ENCODE peak calls at places on chromosomes 7 and 10, in seven cellular contexts. K is upper lobe of left lung, T is ovary, R is HepG2, G is stomach, W is H1, B is tibial nerve. H is an unnamed sample. For H3K4me1, the result is how much of the 10 kb centered on the place peaks cover.

GRCh38 chr7:110693348-110693747 is 397.6 kb upstream of the LRRN3 start:
- DNase-seq in W (no peak), T (no peak), K (no peak), R (no peak), G (no peak), B (no peak), H (no peak)

GRCh38 chr10:128859738-128860386 is 607.2 kb upstream of the MGMT start:
- DNase-seq in B (no peak), K (no peak), G (peak), W (no peak), T (no peak), R (peak), H (peak)

GRCh38 chr7:158824028-158824427 is 5.3 kb downstream of the ESYT2 start:
- DNase-seq in G (no peak), W (no peak), B (no peak), T (no peak), K (no peak), R (no peak), H (peak)

GRCh38 chr10:123666318-123667291 is at the start of gene GPR26:
- DNase-seq in T (no peak), R (no peak), G (no peak), K (peak), B (no peak), W (no peak), H (no peak)

GRCh38 chr10:79223346-79224048 is 123.8 kb upstream of the PPIF start:
- DNase-seq in B (peak), W (no peak), K (no peak), T (peak), R (no peak), G (peak), H (peak)

GRCh38 chr10:27258838-27259532 is 18.4 kb upstream of the ACBD5 start:
- DNase-seq in G (peak), R (no peak), K (peak), B (no peak), W (no peak), T (no peak), H (peak)

GRCh38 chr7:79930604-79931003 is 204.0 kb upstream of the GNAI1 start:
- DNase-seq in K (no peak), W (no peak), G (no peak), B (no peak), R (no peak), T (no peak), H (no peak)

GRCh38 chr10:9792181-9792580 is 1225.5 kb upstream of the CELF2 start:
- DNase-seq in B (no peak), K (no peak), G (no peak), T (no peak), W (no peak), R (no peak), H (no peak)

GRCh38 chr10:1086787-1087186 is 30.6 kb downstream of the WDR37 start:
- DNase-seq in W (no peak), B (no peak), K (peak), G (no peak), T (no peak), R (no peak), H (no peak)

GRCh38 chr7:32427769-32428291 is 62.4 kb downstream of the LSM5 start:
- DNase-seq in R (peak), B (no peak), G (peak), K (peak), T (peak), W (peak), H (peak)

GRCh38 chr10:759898-760477 is 70.5 kb upstream of the DIP2C start:
- DNase-seq in R (no peak), T (no peak), G (no peak), W (no peak), K (no peak), B (no peak), H (no peak)

GRCh38 chr10:18743926-18744325 is 84.7 kb downstream of the ARL5B start:
- DNase-seq in G (no peak), T (no peak), W (no peak), B (no peak), R (no peak), K (no peak), H (no peak)

GRCh38 chr7:41993173-41993867 is 243.7 kb downstream of the GLI3 start:
- DNase-seq in B (no peak), R (no peak), T (no peak), K (no peak), W (no peak), G (no peak), H (no peak)

GRCh38 chr10:110275140-110275729 is 29.5 kb downstream of the SMNDC1 start:
- DNase-seq in B (no peak), T (no peak), R (no peak), W (no peak), G (no peak), K (no peak), H (no peak)

GRCh38 chr7:98231489-98232275 is 20.4 kb downstream of the TECPR1 start:
- DNase-seq in R (no peak), W (no peak), G (no peak), B (no peak), K (peak), T (no peak), H (no peak)

GRCh38 chr7:34850681-34851080 is 186.6 kb downstream of the DPY19L1 start:
- DNase-seq in W (no peak), T (no peak), R (no peak), B (no peak), K (no peak), G (no peak), H (no peak)

GRCh38 chr7:31933481-31933880 is 136.7 kb downstream of the PDE1C start:
- DNase-seq in W (no peak), R (no peak), G (no peak), T (no peak), B (no peak), K (no peak), H (no peak)

GRCh38 chr10:81915517-81915916 is 40.5 kb downstream of the NRG3 start:
- DNase-seq in T (no peak), K (no peak), G (no peak), R (no peak), B (no peak), W (no peak), H (no peak)

GRCh38 chr10:81917666-81918065 is 42.7 kb downstream of the NRG3 start:
- DNase-seq in R (no peak), W (no peak), T (no peak), K (no peak), G (no peak), B (no peak), H (no peak)

GRCh38 chr10:81914736-81915510 is 39.9 kb downstream of the NRG3 start:
- DNase-seq in T (no peak), K (no peak), G (no peak), W (no peak), R (no peak), B (no peak), H (no peak)

GRCh38 chr10:81918766-81919165 is 43.8 kb downstream of the NRG3 start:
- DNase-seq in G (no peak), W (no peak), T (no peak), B (no peak), K (no peak), R (no peak), H (no peak)

GRCh38 chr10:81920213-81920829 is 45.3 kb downstream of the NRG3 start:
- DNase-seq in G (no peak), T (no peak), W (no peak), K (no peak), R (no peak), B (no peak), H (no peak)
- TF ChIP-seq CTCF in G (no peak), T (no peak), W (peak), K (no peak), R (no peak), B (no peak), H (no peak)

DNA sequence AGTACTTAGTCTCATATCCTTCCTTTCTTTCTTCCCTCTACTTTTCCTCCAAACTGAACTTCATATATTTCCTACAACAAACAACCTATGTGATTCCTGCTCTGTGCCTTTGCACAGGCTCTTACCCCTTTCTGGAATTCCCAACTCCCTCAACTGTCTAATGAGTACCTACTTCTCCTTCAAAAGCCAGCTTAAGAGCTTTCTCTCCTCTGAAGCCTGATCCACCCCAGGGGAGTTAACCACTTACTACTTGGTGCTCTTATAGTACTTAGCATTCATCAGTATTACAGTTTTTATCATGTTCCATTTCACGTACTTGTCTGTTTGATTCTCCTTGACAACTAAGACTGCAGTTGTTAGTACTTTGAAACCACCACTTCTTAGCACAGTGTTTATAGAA is 246.1 kb downstream of the LRRTM3 start:
- DNase-seq in G (no peak), W (no peak), R (no peak), T (no peak), K (no peak), B (no peak), H (no peak)
- TF ChIP-seq EP300 in G (no peak), W (no peak), R (no peak), T (no peak), K (no peak), B (no peak), H (no peak)

DNA sequence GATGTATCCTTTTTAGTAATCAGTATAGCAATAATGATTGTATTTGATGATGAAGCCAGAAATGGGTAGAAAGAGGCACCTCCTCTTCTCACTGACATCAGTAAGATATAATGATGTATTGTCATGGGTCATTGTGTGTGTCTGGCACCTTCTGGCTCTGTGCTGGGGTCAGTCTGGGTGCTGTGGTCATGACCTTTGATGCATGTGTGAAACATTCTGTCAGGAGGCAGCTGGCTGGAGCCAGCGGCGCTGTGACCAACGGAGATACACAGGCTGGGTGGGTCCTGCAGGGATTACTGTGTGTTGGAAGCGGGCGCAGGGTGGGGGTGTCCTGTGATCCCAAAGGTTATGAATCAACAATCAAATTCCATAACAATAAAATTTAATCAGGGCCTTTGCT is 35.2 kb downstream of the EEPD1 start:
- DNase-seq in T (no peak), W (no peak), R (no peak), B (no peak), G (no peak), K (peak), H (no peak)
- H3K4me1 ChIP-seq in T (under half), W (under half), R (half or more), B (under half), G (under half), K (under half), H (under half)

GRCh38 chr7:143285806-143286521 is 1.2 kb downstream of the TMEM139 start:
- DNase-seq in W (no peak), B (no peak), R (no peak), G (no peak), K (no peak), T (no peak), H (no peak)
- TF ChIP-seq CTCF in W (no peak), B (no peak), R (no peak), G (no peak), K (no peak), T (no peak), H (no peak)

GRCh38 chr10:126199221-126199998 is 188.9 kb downstream of the ADAM12 start:
- DNase-seq in T (no peak), R (no peak), B (no peak), K (no peak), W (no peak), G (no peak), H (no peak)
- TF ChIP-seq EP300 in T (no peak), R (no peak), B (no peak), K (no peak), W (no peak), G (no peak), H (no peak)

GRCh38 chr7:104990983-104991382 is 23.0 kb upstream of the KMT2E start:
- DNase-seq in R (no peak), B (no peak), K (no peak), G (no peak), T (no peak), W (no peak), H (peak)
- H3K4me1 ChIP-seq in R (under half), B (under half), K (half or more), G (half or more), T (under half), W (under half), H (under half)

GRCh38 chr10:63987212-63987611 is 466.0 kb downstream of the REEP3 start:
- DNase-seq in B (no peak), R (no peak), K (no peak), G (no peak), T (no peak), W (no peak), H (no peak)
- TF ChIP-seq CTCF in B (no peak), R (no peak), K (no peak), G (no peak), T (no peak), W (no peak), H (no peak)

DNA sequence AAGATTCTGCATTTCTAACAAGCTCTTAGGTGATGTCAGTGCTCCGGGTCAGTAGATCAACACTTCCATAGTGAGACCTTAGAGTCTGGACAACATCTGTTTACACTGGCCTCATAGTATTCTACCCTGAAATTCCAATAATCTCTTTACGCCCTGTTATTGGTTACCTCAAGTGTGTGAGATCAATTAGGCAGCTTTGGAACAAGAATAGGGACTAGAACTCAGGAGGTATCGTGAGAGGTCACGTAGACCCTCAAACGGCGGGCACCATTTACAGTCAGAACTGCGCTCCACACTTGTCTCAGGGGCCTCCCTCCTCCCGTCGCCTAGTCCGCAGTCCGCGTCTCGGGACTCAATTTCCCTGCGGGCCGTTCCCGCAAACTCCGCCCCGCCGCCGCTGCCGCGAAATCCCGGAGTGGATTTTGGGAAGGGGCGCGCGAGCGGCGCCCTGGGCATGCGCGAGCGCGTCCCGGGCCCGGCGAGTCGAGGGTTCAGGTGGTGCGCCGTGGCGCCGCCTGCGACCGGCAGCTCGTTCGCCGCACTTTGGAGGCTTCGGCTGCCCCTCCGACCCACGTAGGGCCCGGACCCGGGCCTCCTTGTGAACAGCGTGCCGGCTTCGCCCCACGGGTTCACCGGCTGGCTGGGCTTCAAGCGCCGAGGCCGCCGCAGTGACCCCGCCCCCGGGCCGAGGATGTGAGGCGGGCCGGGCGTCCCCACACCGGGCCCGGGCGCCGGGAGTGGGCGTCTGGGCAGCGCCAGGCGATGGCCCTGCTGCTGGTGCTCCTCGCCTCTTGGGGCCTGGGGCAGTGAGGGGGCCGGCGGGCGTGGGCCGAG is at the start of gene PLEKHA8:
- DNase-seq in W (peak), R (peak), T (peak), K (peak), G (peak), B (peak), H (peak)
- TF ChIP-seq EP300 in W (no peak), R (no peak), T (peak), K (no peak), G (no peak), B (peak), H (no peak)